ENCODE peak calls at places on chromosomes 4 and X, in eight cellular contexts. L is mammary epithelial cell, J is fibroblast of lung, R is HFFc6, K is dorsolateral prefrontal cortex, P is HFF-Myc, Z is neural crest cell, U is MM.1S. W is an unnamed sample.

GRCh38 chr4:147518846-147519767 is 38.2 kb downstream of the EDNRA start:
- DNase-seq in L (peak; percentile 60), J (peak; percentile 78), R (peak; percentile 73), K (peak; percentile 52), P (no peak), Z (peak; percentile 33), U (peak; percentile 77), W (no peak)

GRCh38 chr4:119103263-119103662 is 32.4 kb upstream of the MYOZ2 start:
- DNase-seq in L (peak; percentile 96), J (peak; percentile 100), R (peak; percentile 98), K (no peak), P (peak; percentile 96), Z (no peak), U (no peak), W (no peak)

GRCh38 chrX:1576201-1577101 is 15.0 kb upstream of the AKAP17A start:
- DNase-seq in L (no peak), J (no peak), R (no peak), K (no peak), P (no peak), Z (no peak), U (no peak), W (no peak)

GRCh38 chrX:87580862-87581261 is 63.3 kb downstream of the KLHL4 start:
- DNase-seq in L (no peak), J (no peak), R (no peak), K (no peak), P (no peak), Z (no peak), U (no peak), W (no peak)

GRCh38 chr4:107619731-107620130 is 100.3 kb downstream of the PAPSS1 start:
- DNase-seq in L (no peak), J (no peak), R (peak; percentile 11), K (no peak), P (peak; percentile 32), Z (no peak), U (no peak), W (no peak)

GRCh38 chr4:5892321-5893012 is 419 bp downstream of the CRMP1 start:
- DNase-seq in L (no peak), J (no peak), R (no peak), K (no peak), P (no peak), Z (no peak), U (no peak), W (no peak)

GRCh38 chrX:25144043-25144940 is 128.5 kb upstream of the ARX start:
- DNase-seq in L (peak; percentile 15), J (peak; percentile 36), R (peak; percentile 18), K (peak; percentile 47), P (peak; percentile 1), Z (peak; percentile 69), U (peak; percentile 13), W (peak; percentile 62)

GRCh38 chr4:26748805-26749204 is 111.8 kb upstream of the STIM2 start:
- DNase-seq in L (no peak), J (no peak), R (no peak), K (no peak), P (no peak), Z (no peak), U (peak; percentile 33), W (no peak)

GRCh38 chr4:184295206-184295605 is 77.5 kb upstream of the ENPP6 start:
- DNase-seq in L (no peak), J (no peak), R (no peak), K (no peak), P (no peak), Z (no peak), U (no peak), W (no peak)

GRCh38 chr4:113347245-113347644 is 297.8 kb downstream of the ANK2 start:
- DNase-seq in L (peak; percentile 18), J (peak; percentile 13), R (no peak), K (no peak), P (no peak), Z (no peak), U (no peak), W (no peak)

GRCh38 chr4:72063726-72064125 is 31.9 kb downstream of the NPFFR2 start:
- DNase-seq in L (no peak), J (peak; percentile 34), R (no peak), K (no peak), P (no peak), Z (no peak), U (no peak), W (no peak)

GRCh38 chrX:152821145-152821765 is 9.3 kb downstream of the CETN2 start:
- DNase-seq in L (peak; percentile 13), J (peak; percentile 11), R (peak; percentile 27), K (no peak), P (no peak), Z (peak; percentile 39), U (peak; percentile 21), W (no peak)

GRCh38 chrX:15547356-15547755 is 46.7 kb downstream of the BMX start:
- DNase-seq in L (no peak), J (no peak), R (no peak), K (no peak), P (no peak), Z (no peak), U (no peak), W (no peak)

GRCh38 chrX:124619710-124620109 is 273.3 kb downstream of the SH2D1A start:
- DNase-seq in L (no peak), J (no peak), R (no peak), K (no peak), P (no peak), Z (no peak), U (no peak), W (no peak)

GRCh38 chr4:112706840-112707207 is 69.9 kb downstream of the LARP7 start:
- DNase-seq in L (no peak), J (no peak), R (no peak), K (no peak), P (no peak), Z (no peak), U (no peak), W (no peak)

GRCh38 chr4:113052379-113052951 is 3.0 kb downstream of the ANK2 start:
- DNase-seq in L (peak; percentile 79), J (peak; percentile 91), R (peak; percentile 56), K (peak; percentile 52), P (no peak), Z (no peak), U (no peak), W (no peak)

GRCh38 chr4:158722291-158722916 is 792 bp downstream of the PPID start:
- DNase-seq in L (peak; percentile 59), J (peak; percentile 67), R (peak; percentile 40), K (no peak), P (peak; percentile 31), Z (no peak), U (peak; percentile 8), W (no peak)

GRCh38 chrX:1468250-1468772 is 15.6 kb upstream of the ASMTL start:
- DNase-seq in L (peak; percentile 80), J (peak; percentile 59), R (peak; percentile 59), K (no peak), P (no peak), Z (no peak), U (peak; percentile 90), W (no peak)

GRCh38 chr4:113637363-113637762 is 124.2 kb downstream of the CAMK2D start:
- DNase-seq in L (peak; percentile 17), J (peak; percentile 91), R (no peak), K (no peak), P (no peak), Z (no peak), U (peak; percentile 51), W (no peak)

GRCh38 chr4:6198278-6198677 is 2.1 kb downstream of the JAKMIP1 start:
- DNase-seq in L (no peak), J (no peak), R (no peak), K (no peak), P (no peak), Z (no peak), U (no peak), W (no peak)

GRCh38 chrX:123731987-123732678 is 719 bp downstream of the THOC2 start:
- DNase-seq in L (no peak), J (peak; percentile 17), R (no peak), K (no peak), P (no peak), Z (peak; percentile 2), U (no peak), W (no peak)

GRCh38 chrX:72255864-72256263 is 17.0 kb upstream of the ERCC6L start:
- DNase-seq in L (no peak), J (no peak), R (no peak), K (no peak), P (no peak), Z (no peak), U (no peak), W (no peak)

GRCh38 chr4:1462768-1463075 is 56.5 kb upstream of the NKX1-1 start:
- DNase-seq in L (no peak), J (no peak), R (no peak), K (peak; percentile 26), P (no peak), Z (no peak), U (no peak), W (no peak)

GRCh38 chr4:186724861-186725419 is 1.3 kb upstream of the FAT1 start:
- DNase-seq in L (peak; percentile 45), J (peak; percentile 50), R (no peak), K (no peak), P (no peak), Z (peak; percentile 9), U (peak; percentile 23), W (no peak)

GRCh38 chr4:108637856-108638255 is 12.5 kb upstream of the OSTC start:
- DNase-seq in L (no peak), J (no peak), R (no peak), K (no peak), P (no peak), Z (no peak), U (no peak), W (no peak)
- TF ChIP-seq CTCF in L (no peak), J (no peak), R (peak; percentile 55), K (no peak), P (no peak), Z (no peak), U (no peak), W (no peak)

DNA sequence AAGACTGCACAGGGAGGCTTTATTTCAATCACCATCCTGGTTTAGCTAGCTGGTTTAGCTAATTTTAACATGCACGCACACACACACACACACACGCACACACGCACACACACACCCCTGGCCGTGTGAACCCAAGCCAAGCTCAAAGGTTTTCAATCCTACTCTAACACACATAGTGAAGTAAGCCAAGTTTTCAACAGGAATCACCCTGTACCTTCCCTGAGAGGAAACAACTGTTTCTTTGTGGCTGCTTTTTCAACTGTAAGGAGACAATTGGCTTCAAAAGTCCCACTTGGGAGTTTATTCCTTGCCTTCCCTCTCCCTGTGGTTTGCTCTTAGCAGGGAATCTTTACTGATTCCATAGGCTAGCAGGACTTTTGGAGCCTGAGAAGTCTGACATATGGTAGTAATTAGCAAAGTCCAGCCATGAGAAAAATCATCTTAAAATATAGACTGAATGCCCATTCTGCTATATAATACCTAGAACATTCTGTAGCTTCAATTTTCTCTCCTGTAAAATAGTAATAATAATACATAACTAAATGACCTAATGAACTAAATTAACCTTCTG is 98.8 kb upstream of the BMP3 start:
- DNase-seq in L (no peak), J (peak; percentile 3), R (no peak), K (no peak), P (no peak), Z (no peak), U (no peak), W (no peak)
- TF ChIP-seq CTCF in L (no peak), J (no peak), R (no peak), K (no peak), P (no peak), Z (no peak), U (no peak), W (no peak)

GRCh38 chr4:8050555-8051206 is 107.9 kb downstream of the ABLIM2 start:
- DNase-seq in L (no peak), J (peak; percentile 42), R (no peak), K (peak; percentile 80), P (no peak), Z (peak; percentile 69), U (no peak), W (no peak)
- TF ChIP-seq CTCF in L (no peak), J (no peak), R (no peak), K (no peak), P (no peak), Z (no peak), U (no peak), W (no peak)

GRCh38 chr4:11218692-11219091 is 210.0 kb downstream of the HS3ST1 start:
- DNase-seq in L (no peak), J (no peak), R (no peak), K (no peak), P (no peak), Z (no peak), U (no peak), W (no peak)
- TF ChIP-seq CTCF in L (no peak), J (no peak), R (peak; percentile 36), K (no peak), P (no peak), Z (peak; percentile 41), U (peak; percentile 21), W (no peak)